ENCODE peak calls at places on chromosomes 12 and 14, in six cellular contexts. D, M, A, G, Z and X are unnamed samples.

GRCh38 chr12:22283006-22283506 is 51.5 kb downstream of the ST8SIA1 start:
- DNase-seq in D (no peak), Z (no peak), M (no peak), A (no peak), G (no peak), X (no peak)

GRCh38 chr14:52790011-52790755 is 1.2 kb downstream of the GNPNAT1 start:
- DNase-seq in A (no peak), M (no peak), Z (no peak), D (no peak), G (no peak), X (no peak)

GRCh38 chr14:101065246-101065645 is 161.7 kb upstream of the RTL1 start:
- DNase-seq in Z (peak; percentile 49), D (no peak), G (no peak), A (no peak), M (peak; percentile 46), X (no peak)

GRCh38 chr14:52455291-52456088 is 96.8 kb downstream of the TXNDC16 start:
- DNase-seq in Z (no peak), M (no peak), G (no peak), A (no peak), D (no peak), X (no peak)

GRCh38 chr12:24798335-24798734 is 150.6 kb downstream of the BCAT1 start:
- DNase-seq in A (no peak), D (no peak), G (no peak), M (no peak), Z (no peak), X (no peak)

GRCh38 chr14:73526036-73526984 is 10.6 kb upstream of the ACOT1 start:
- DNase-seq in G (no peak), A (no peak), Z (no peak), M (no peak), D (peak; percentile 80), X (no peak)

GRCh38 chr14:99619873-99620834 is 16.1 kb upstream of the CCDC85C start:
- DNase-seq in A (no peak), M (peak; percentile 68), G (no peak), Z (no peak), D (peak; percentile 62), X (no peak)

GRCh38 chr12:46385439-46385838 is 12.9 kb upstream of the SLC38A2 start:
- DNase-seq in G (no peak), M (no peak), A (no peak), Z (no peak), D (no peak), X (no peak)

GRCh38 chr14:106831322-106831720 is 1304.9 kb downstream of the TMEM121 start:
- DNase-seq in D (no peak), G (no peak), A (peak; percentile 41), M (no peak), Z (no peak), X (peak; percentile 34)

GRCh38 chr12:57127710-57128518 is at the start of gene LRP1:
- DNase-seq in A (peak; percentile 74), Z (peak; percentile 83), G (peak; percentile 85), M (peak; percentile 96), D (peak; percentile 88), X (peak; percentile 73)

GRCh38 chr14:66254066-66254465 is 232.1 kb upstream of the CCDC196 start:
- DNase-seq in Z (no peak), D (no peak), G (no peak), M (no peak), A (no peak), X (no peak)

GRCh38 chr12:6044082-6044481 is 80.4 kb downstream of the VWF start:
- DNase-seq in D (peak; percentile 20), G (no peak), M (peak; percentile 38), Z (no peak), A (no peak), X (no peak)

GRCh38 chr12:102474438-102475064 is 5.8 kb downstream of the IGF1 start:
- DNase-seq in Z (no peak), M (no peak), D (no peak), A (no peak), G (no peak), X (no peak)

GRCh38 chr14:73785336-73785833 is 66.2 kb upstream of the PTGR2 start:
- DNase-seq in D (no peak), Z (no peak), A (no peak), M (peak; percentile 70), G (no peak), X (no peak)

GRCh38 chr12:19440019-19440858 is 947 bp downstream of the AEBP2 start:
- DNase-seq in A (peak; percentile 68), D (peak; percentile 51), Z (no peak), G (no peak), M (peak; percentile 87), X (peak; percentile 44)

GRCh38 chr12:108634225-108634795 is 616 bp upstream of the SELPLG start:
- DNase-seq in Z (no peak), D (no peak), A (peak; percentile 46), G (no peak), M (peak; percentile 65), X (peak; percentile 50)

GRCh38 chr12:80101126-80101525 is 1.8 kb downstream of the OTOGL start:
- DNase-seq in A (no peak), D (no peak), M (no peak), Z (no peak), G (no peak), X (no peak)

GRCh38 chr12:27207626-27208413 is 36.3 kb upstream of the STK38L start:
- DNase-seq in A (no peak), Z (no peak), M (no peak), D (no peak), G (no peak), X (no peak)

DNA sequence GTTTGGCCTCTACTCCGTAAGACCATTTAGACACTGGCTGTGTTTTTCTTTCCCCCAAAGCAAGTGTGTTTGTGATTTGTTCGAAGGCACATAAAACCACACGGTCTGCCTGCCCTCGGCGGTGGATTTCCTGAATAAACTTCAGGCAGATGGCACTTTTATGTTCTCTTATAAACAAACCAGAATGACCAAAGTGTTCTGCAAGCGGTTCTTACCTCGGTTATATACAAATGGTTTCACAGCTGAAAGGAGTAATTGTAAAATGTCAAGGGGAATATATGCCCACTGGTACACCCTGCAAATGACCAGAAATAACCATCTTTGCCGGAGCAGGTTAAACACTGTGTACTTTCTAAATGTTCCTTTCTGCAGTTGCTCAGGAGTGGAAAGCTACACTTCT is 1475.8 kb upstream of the TMEM132C start:
- DNase-seq in A (no peak), Z (no peak), D (no peak), M (no peak), G (no peak), X (no peak)
- H3K4me1 ChIP-seq in A (no peaks in the 10 kb centered on the region), Z (no peaks in the 10 kb centered on the region), D (no peaks in the 10 kb centered on the region), M (no peaks in the 10 kb centered on the region), G (no peaks in the 10 kb centered on the region), X (no peaks in the 10 kb centered on the region)

DNA sequence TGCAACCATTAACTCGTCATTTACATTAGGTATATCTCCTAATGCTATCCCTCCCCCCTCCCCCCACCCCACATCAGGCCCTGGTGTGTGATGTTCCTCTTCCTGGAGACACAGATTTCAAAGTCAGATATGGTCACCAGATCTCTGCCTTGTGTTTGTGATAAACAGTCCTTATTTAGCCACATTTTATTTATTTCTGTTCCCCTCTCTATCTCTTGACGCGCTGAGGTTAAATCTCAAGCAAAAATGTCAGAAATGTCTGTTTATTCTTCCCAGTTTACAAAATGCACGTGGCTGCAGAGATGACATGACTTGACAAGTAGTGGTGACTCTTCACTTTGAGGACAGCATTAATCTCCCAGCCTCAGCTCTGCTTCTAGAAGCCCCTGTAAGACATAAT is 11.5 kb upstream of the RASSF3 start:
- DNase-seq in A (no peak), M (no peak), D (no peak), Z (no peak), G (no peak), X (no peak)
- H3K4me1 ChIP-seq in A (peaks cover 40% of the 10 kb centered on the region), M (no peaks in the 10 kb centered on the region), D (peaks cover 40% of the 10 kb centered on the region), Z (no peaks in the 10 kb centered on the region), G (no peaks in the 10 kb centered on the region), X (peaks cover 41% of the 10 kb centered on the region)

DNA sequence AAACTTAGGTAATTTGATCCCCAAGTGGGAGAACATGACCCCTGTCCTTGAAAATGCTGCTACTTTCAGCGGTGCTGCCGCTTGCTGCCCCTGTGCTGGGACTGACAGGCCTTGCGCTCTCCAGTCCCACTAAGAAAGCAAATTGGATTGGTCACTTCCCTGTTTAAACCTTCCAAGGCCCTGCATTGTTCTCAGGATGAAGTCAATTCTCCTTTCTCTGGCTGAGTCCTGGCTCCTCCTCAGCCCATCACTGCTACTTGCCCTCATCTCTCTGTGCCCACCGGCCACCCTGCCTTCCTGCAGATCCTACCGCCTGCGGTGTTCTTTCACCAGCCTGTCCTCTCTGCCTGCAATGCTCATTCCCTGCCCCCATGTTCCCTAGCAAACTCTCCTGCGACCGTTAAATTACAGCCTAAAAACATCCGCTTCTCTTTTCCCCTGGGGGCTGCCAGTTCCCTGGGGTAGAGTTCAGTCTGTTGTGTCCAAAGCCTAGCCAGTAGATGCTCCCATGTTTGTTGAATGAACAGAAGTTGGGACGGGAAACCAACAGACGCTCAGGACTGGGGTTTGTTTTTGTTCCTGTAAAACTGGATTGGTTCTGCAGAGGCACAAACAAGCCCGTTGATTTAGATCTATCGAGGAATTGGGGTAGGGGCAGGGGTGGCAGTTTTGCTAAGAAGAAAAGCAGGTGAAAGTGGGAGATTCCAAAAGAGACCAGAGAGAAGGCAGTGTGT is 127.3 kb upstream of the HIF1A start:
- DNase-seq in Z (no peak), M (no peak), D (peak; percentile 65), A (no peak), G (peak; percentile 53), X (no peak)
- H3K4me1 ChIP-seq in Z (peaks cover 82% of the 10 kb centered on the region), M (no peaks in the 10 kb centered on the region), D (peaks cover 91% of the 10 kb centered on the region), A (peaks cover 30% of the 10 kb centered on the region), G (peaks cover 44% of the 10 kb centered on the region), X (no peaks in the 10 kb centered on the region)

GRCh38 chr12:12531194-12531593 is 31.5 kb downstream of the DUSP16 start:
- DNase-seq in A (no peak), G (no peak), M (no peak), Z (no peak), D (no peak), X (no peak)
- H3K4me1 ChIP-seq in A (peaks cover 27% of the 10 kb centered on the region), G (peaks cover 44% of the 10 kb centered on the region), M (peaks cover 5% of the 10 kb centered on the region), Z (peaks cover 8% of the 10 kb centered on the region), D (peaks cover 44% of the 10 kb centered on the region), X (peaks cover 33% of the 10 kb centered on the region)

GRCh38 chr12:65666876-65667275 is 157.4 kb upstream of the HMGA2 start:
- DNase-seq in Z (no peak), D (no peak), M (no peak), A (no peak), G (no peak), X (no peak)
- H3K4me1 ChIP-seq in Z (peaks cover 34% of the 10 kb centered on the region), D (no peaks in the 10 kb centered on the region), M (no peaks in the 10 kb centered on the region), A (no peaks in the 10 kb centered on the region), G (no peaks in the 10 kb centered on the region), X (no peaks in the 10 kb centered on the region)